ENCODE peak calls at places on chromosomes 12 and 14, in seven cellular contexts. B, P, N, O, F, H and E are unnamed samples.

GRCh38 chr12:61848893-61849292 is 411.3 kb upstream of the USP15 start:
- DNase-seq in O (no peak), P (no peak), N (no peak), F (no peak), B (no peak), H (no peak), E (no peak)

GRCh38 chr12:132638541-132639408 is 20.2 kb downstream of the P2RX2 start:
- DNase-seq in B (no peak), H (peak; percentile 33), P (no peak), N (no peak), F (peak; percentile 40), O (peak; percentile 54), E (no peak)

GRCh38 chr12:98402671-98403070 is 112.7 kb upstream of the TMPO start:
- DNase-seq in O (no peak), P (no peak), H (no peak), B (no peak), F (no peak), N (no peak), E (no peak)

GRCh38 chr12:3034067-3034750 is 43.0 kb upstream of the TSPAN9 start:
- DNase-seq in N (peak; percentile 65), F (peak; percentile 86), B (peak; percentile 77), P (no peak), H (peak; percentile 31), O (peak; percentile 71), E (no peak)

GRCh38 chr14:94110552-94111181 is at the start of gene IFI27:
- DNase-seq in B (no peak), P (peak; percentile 85), N (peak; percentile 41), O (peak; percentile 75), H (peak; percentile 59), F (no peak), E (peak; percentile 47)

GRCh38 chr14:68104518-68104917 is 284.9 kb downstream of the RAD51B start:
- DNase-seq in F (no peak), N (no peak), P (no peak), O (no peak), B (no peak), H (no peak), E (no peak)

GRCh38 chr14:100375273-100375962 is 52.3 kb downstream of the SLC25A47 start:
- DNase-seq in O (peak; percentile 76), P (peak; percentile 92), H (peak; percentile 45), B (no peak), F (peak; percentile 28), N (peak; percentile 79), E (no peak)

GRCh38 chr12:104748790-104749189 is 209.3 kb downstream of the SLC41A2 start:
- DNase-seq in N (no peak), B (no peak), P (peak; percentile 63), H (no peak), O (no peak), F (no peak), E (no peak)

GRCh38 chr14:95018845-95019244 is 138.5 kb downstream of the DICER1 start:
- DNase-seq in B (no peak), N (no peak), F (no peak), P (no peak), H (no peak), O (no peak), E (no peak)

GRCh38 chr14:65222434-65222833 is 120.1 kb upstream of the MAX start:
- DNase-seq in N (peak; percentile 28), F (peak; percentile 47), P (no peak), B (no peak), H (no peak), O (peak; percentile 52), E (no peak)

GRCh38 chr14:101854366-101854765 is 92.9 kb downstream of the PPP2R5C start:
- DNase-seq in N (no peak), O (no peak), B (no peak), F (peak; percentile 21), P (no peak), H (no peak), E (no peak)

GRCh38 chr14:80494769-80495168 is 283.5 kb upstream of the DIO2 start:
- DNase-seq in O (no peak), B (no peak), N (no peak), P (no peak), H (no peak), F (no peak), E (no peak)

GRCh38 chr14:75991753-75992152 is 6.2 kb downstream of the IFT43 start:
- DNase-seq in O (no peak), H (no peak), N (no peak), B (no peak), F (no peak), P (no peak), E (no peak)

GRCh38 chr12:120467439-120467838 is 2.1 kb downstream of the SRSF9 start:
- DNase-seq in P (no peak), F (no peak), H (no peak), B (no peak), N (no peak), O (no peak), E (no peak)

GRCh38 chr12:26627335-26627734 is 205.7 kb downstream of the ITPR2 start:
- DNase-seq in H (no peak), N (no peak), O (no peak), F (no peak), B (no peak), P (no peak), E (no peak)

GRCh38 chr12:26628234-26628633 is 204.8 kb downstream of the ITPR2 start:
- DNase-seq in B (no peak), O (no peak), P (no peak), F (no peak), N (no peak), H (no peak), E (no peak)

GRCh38 chr12:26630546-26631027 is 202.4 kb downstream of the ITPR2 start:
- DNase-seq in P (no peak), B (no peak), H (no peak), N (no peak), O (no peak), F (no peak), E (no peak)

GRCh38 chr12:26631846-26632245 is 201.1 kb downstream of the ITPR2 start:
- DNase-seq in O (no peak), P (no peak), B (no peak), N (no peak), H (no peak), F (no peak), E (no peak)

GRCh38 chr12:26629864-26630263 is 203.1 kb downstream of the ITPR2 start:
- DNase-seq in P (no peak), O (no peak), F (no peak), N (no peak), B (no peak), H (no peak), E (no peak)
- TF ChIP-seq CTCF in P (no peak), O (peak; percentile 16), F (no peak), N (peak; percentile 25), B (peak; percentile 28), H (no peak), E (no peak)

GRCh38 chr14:24427537-24428508 is 1.6 kb downstream of the CBLN3 start:
- DNase-seq in O (no peak), H (no peak), N (no peak), P (no peak), B (no peak), F (no peak), E (no peak)

GRCh38 chr14:24428628-24429394 is 657 bp downstream of the CBLN3 start:
- DNase-seq in B (no peak), P (no peak), N (no peak), H (no peak), F (no peak), O (no peak), E (peak; percentile 68)

GRCh38 chr14:24426150-24426911 is 3.1 kb downstream of the CBLN3 start:
- DNase-seq in B (no peak), O (no peak), P (no peak), H (no peak), F (no peak), N (no peak), E (no peak)

GRCh38 chr14:24425704-24426103 is 3.8 kb downstream of the CBLN3 start:
- DNase-seq in O (no peak), P (no peak), F (no peak), B (no peak), N (no peak), H (no peak), E (no peak)

DNA sequence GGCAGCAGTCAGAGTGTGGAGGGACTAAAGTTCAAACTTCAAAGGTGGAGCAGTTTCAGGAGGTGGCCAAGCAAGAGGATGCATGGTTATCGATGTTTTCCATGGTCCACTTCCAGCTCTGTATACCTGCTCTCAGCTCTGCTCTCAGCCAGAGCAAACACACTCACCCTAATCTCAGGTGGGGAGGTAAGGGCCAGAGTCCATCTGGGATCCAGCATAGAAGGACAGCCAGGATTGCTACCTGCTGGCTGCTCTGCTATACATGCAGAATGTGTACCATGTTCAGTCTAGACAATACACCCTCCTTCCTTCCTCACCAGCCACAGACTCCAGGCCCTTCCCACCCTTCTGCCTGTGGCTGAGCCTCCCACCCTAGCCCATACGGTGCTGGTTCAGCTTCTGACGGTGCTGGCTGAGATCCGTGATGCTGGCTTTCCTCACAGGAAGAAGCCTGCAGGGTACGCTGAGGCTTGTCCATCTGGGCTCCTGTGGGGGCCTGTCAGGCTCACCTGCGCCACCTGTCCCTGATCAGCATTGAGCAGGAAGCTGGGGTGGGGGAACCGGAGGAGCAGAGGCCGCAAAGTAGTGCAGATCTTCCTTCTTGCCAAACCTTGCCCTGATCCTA is 2.4 kb downstream of the CBLN3 start:
- DNase-seq in B (no peak), N (no peak), O (no peak), H (no peak), F (no peak), P (no peak), E (no peak)
- TF ChIP-seq CTCF in B (no peak), N (no peak), O (no peak), H (no peak), F (no peak), P (no peak), E (no peak)

GRCh38 chr12:31600252-31600651 is 9.3 kb upstream of the DENND5B start:
- DNase-seq in F (no peak), N (no peak), H (no peak), B (no peak), O (no peak), P (no peak), E (no peak)
- TF ChIP-seq CTCF in F (no peak), N (no peak), H (no peak), B (no peak), O (no peak), P (no peak), E (no peak)

DNA sequence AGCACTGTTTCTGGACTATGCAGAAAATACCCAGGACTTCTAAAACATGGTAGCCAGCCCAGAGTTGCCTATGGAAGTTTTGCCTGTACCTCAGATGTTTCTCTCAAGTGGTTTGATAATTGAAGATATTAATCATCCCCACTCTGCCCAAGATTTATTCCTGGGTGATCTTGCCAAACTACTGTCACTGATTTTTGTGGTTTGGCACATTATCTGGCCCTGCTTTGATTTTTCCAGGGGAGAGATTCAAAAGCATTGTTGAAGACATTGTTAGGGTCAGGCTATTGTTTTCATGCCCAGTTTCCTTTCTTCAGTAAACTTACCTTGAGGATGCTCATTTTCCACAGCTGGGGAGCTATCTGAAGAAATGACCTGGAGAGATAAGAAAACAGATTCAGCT is 5.8 kb downstream of the PRKAG1 start:
- DNase-seq in F (no peak), H (no peak), N (no peak), O (no peak), P (no peak), B (no peak), E (no peak)
- TF ChIP-seq CTCF in F (no peak), H (no peak), N (no peak), O (no peak), P (no peak), B (no peak), E (no peak)

GRCh38 chr12:28202374-28203130 is 12.3 kb downstream of the CCDC91 start:
- DNase-seq in N (no peak), B (no peak), H (no peak), F (no peak), P (no peak), O (no peak), E (no peak)
- TF ChIP-seq CTCF in N (no peak), B (peak; percentile 9), H (no peak), F (no peak), P (no peak), O (no peak), E (no peak)

GRCh38 chr14:89767861-89768268 is 186.7 kb downstream of the EFCAB11 start:
- DNase-seq in P (no peak), N (no peak), O (peak; percentile 25), F (peak; percentile 52), H (no peak), B (no peak), E (no peak)
- TF ChIP-seq CTCF in P (no peak), N (peak; percentile 75), O (no peak), F (peak; percentile 37), H (peak; percentile 32), B (peak; percentile 41), E (peak; percentile 72)